ENCODE peak calls at places on chromosomes 1 and 21, in nine cellular contexts. One of them, this sample, is unnamed.

GRCh38 chr1:179776831-179777230 is 33.7 kb downstream of the FAM163A start:
- DNase-seq in posterior cingulate gyrus: no peak
- DNase-seq in T-helper 17 cell: no peak
- DNase-seq in pons: no peak
- DNase-seq in HepG2: no peak
- DNase-seq in heart right ventricle: no peak
- DNase-seq in T-helper 2 cell: no peak
- DNase-seq in IMR-90: no peak
- DNase-seq in stomach: no peak
- DNase-seq in this sample: no peak

GRCh38 chr1:193543259-193543658 is 356.8 kb upstream of the B3GALT2 start:
- DNase-seq in posterior cingulate gyrus: no peak
- DNase-seq in T-helper 17 cell: no peak
- DNase-seq in pons: no peak
- DNase-seq in HepG2: no peak
- DNase-seq in heart right ventricle: no peak
- DNase-seq in T-helper 2 cell: no peak
- DNase-seq in IMR-90: no peak
- DNase-seq in stomach: no peak
- DNase-seq in this sample: no peak

GRCh38 chr21:26389971-26390641 is 183.0 kb downstream of the CYYR1 start:
- DNase-seq in posterior cingulate gyrus: no peak
- DNase-seq in T-helper 17 cell: no peak
- DNase-seq in pons: peak; percentile 4
- DNase-seq in HepG2: no peak
- DNase-seq in heart right ventricle: no peak
- DNase-seq in T-helper 2 cell: no peak
- DNase-seq in IMR-90: peak; percentile 21
- DNase-seq in stomach: no peak
- DNase-seq in this sample: no peak

GRCh38 chr1:150162862-150163706 is 13.4 kb downstream of the PLEKHO1 start:
- DNase-seq in posterior cingulate gyrus: peak; percentile 71
- DNase-seq in T-helper 17 cell: no peak
- DNase-seq in pons: peak; percentile 87
- DNase-seq in HepG2: peak; percentile 95
- DNase-seq in heart right ventricle: peak; percentile 90
- DNase-seq in T-helper 2 cell: no peak
- DNase-seq in IMR-90: peak; percentile 100
- DNase-seq in stomach: peak; percentile 81
- DNase-seq in this sample: no peak

GRCh38 chr1:89051300-89051943 is 13.6 kb downstream of the GBP1 start:
- DNase-seq in posterior cingulate gyrus: no peak
- DNase-seq in T-helper 17 cell: no peak
- DNase-seq in pons: no peak
- DNase-seq in HepG2: no peak
- DNase-seq in heart right ventricle: no peak
- DNase-seq in T-helper 2 cell: no peak
- DNase-seq in IMR-90: no peak
- DNase-seq in stomach: no peak
- DNase-seq in this sample: no peak

GRCh38 chr1:40709100-40709801 is 17.7 kb downstream of the NFYC start:
- DNase-seq in posterior cingulate gyrus: peak; percentile 42
- DNase-seq in T-helper 17 cell: peak; percentile 47
- DNase-seq in pons: peak; percentile 99
- DNase-seq in HepG2: peak; percentile 97
- DNase-seq in heart right ventricle: peak; percentile 92
- DNase-seq in T-helper 2 cell: peak; percentile 31
- DNase-seq in IMR-90: peak; percentile 97
- DNase-seq in stomach: peak; percentile 84
- DNase-seq in this sample: peak; percentile 67

GRCh38 chr1:29272171-29272907 is 36.0 kb downstream of the PTPRU start:
- DNase-seq in posterior cingulate gyrus: no peak
- DNase-seq in T-helper 17 cell: no peak
- DNase-seq in pons: no peak
- DNase-seq in HepG2: no peak
- DNase-seq in heart right ventricle: no peak
- DNase-seq in T-helper 2 cell: no peak
- DNase-seq in IMR-90: no peak
- DNase-seq in stomach: peak; percentile 13
- DNase-seq in this sample: no peak

GRCh38 chr1:160981584-160982411 is 27.2 kb upstream of the ITLN2 start:
- DNase-seq in posterior cingulate gyrus: no peak
- DNase-seq in T-helper 17 cell: no peak
- DNase-seq in pons: no peak
- DNase-seq in HepG2: no peak
- DNase-seq in heart right ventricle: no peak
- DNase-seq in T-helper 2 cell: no peak
- DNase-seq in IMR-90: no peak
- DNase-seq in stomach: peak; percentile 24
- DNase-seq in this sample: no peak

GRCh38 chr1:201655243-201655642 is 116.3 kb downstream of the NAV1 start:
- DNase-seq in posterior cingulate gyrus: no peak
- DNase-seq in T-helper 17 cell: no peak
- DNase-seq in pons: no peak
- DNase-seq in HepG2: no peak
- DNase-seq in heart right ventricle: peak; percentile 41
- DNase-seq in T-helper 2 cell: no peak
- DNase-seq in IMR-90: peak; percentile 92
- DNase-seq in stomach: no peak
- DNase-seq in this sample: no peak

GRCh38 chr1:169483500-169483966 is 2.2 kb downstream of the SLC19A2 start:
- DNase-seq in posterior cingulate gyrus: no peak
- DNase-seq in T-helper 17 cell: no peak
- DNase-seq in pons: peak; percentile 49
- DNase-seq in HepG2: peak; percentile 72
- DNase-seq in heart right ventricle: peak; percentile 32
- DNase-seq in T-helper 2 cell: no peak
- DNase-seq in IMR-90: peak; percentile 79
- DNase-seq in stomach: peak; percentile 62
- DNase-seq in this sample: no peak

GRCh38 chr1:204480515-204480914 is 14.1 kb downstream of the PIK3C2B start:
- DNase-seq in posterior cingulate gyrus: no peak
- DNase-seq in T-helper 17 cell: no peak
- DNase-seq in pons: no peak
- DNase-seq in HepG2: no peak
- DNase-seq in heart right ventricle: no peak
- DNase-seq in T-helper 2 cell: no peak
- DNase-seq in IMR-90: no peak
- DNase-seq in stomach: no peak
- DNase-seq in this sample: no peak

GRCh38 chr1:212958175-212958574 is 7.8 kb downstream of the VASH2 start:
- DNase-seq in posterior cingulate gyrus: no peak
- DNase-seq in T-helper 17 cell: no peak
- DNase-seq in pons: no peak
- DNase-seq in HepG2: no peak
- DNase-seq in heart right ventricle: no peak
- DNase-seq in T-helper 2 cell: no peak
- DNase-seq in IMR-90: peak; percentile 78
- DNase-seq in stomach: no peak
- DNase-seq in this sample: no peak

This sample was measured in T-helper 22 cell.